ENCODE peak calls at places on chromosome 19, in four cellular contexts. B, W, O and Z are unnamed samples.

GRCh38 chr19:50729894-50730293 is 6.7 kb downstream of the CLEC11A start:
- DNase-seq in W (no peak), O (no peak), B (no peak), Z (no peak)

GRCh38 chr19:18422530-18423191 is 3.5 kb downstream of the SSBP4 start:
- DNase-seq in W (no peak), O (no peak), B (no peak), Z (no peak)

GRCh38 chr19:35565016-35565856 is 1.8 kb upstream of the ATP4A start:
- DNase-seq in B (no peak), O (no peak), W (no peak), Z (peak; percentile 13)

GRCh38 chr19:31232871-31233270 is 116.4 kb downstream of the TSHZ3 start:
- DNase-seq in O (no peak), B (no peak), W (peak; percentile 96), Z (no peak)

GRCh38 chr19:5954293-5954692 is 23.6 kb downstream of the RANBP3 start:
- DNase-seq in B (no peak), O (no peak), W (peak; percentile 23), Z (no peak)

GRCh38 chr19:50607874-50608785 is 31.6 kb downstream of the SYT3 start:
- DNase-seq in W (peak; percentile 67), O (peak; percentile 92), B (peak; percentile 15), Z (peak; percentile 97)

GRCh38 chr19:52221831-52222375 is 32.1 kb downstream of the PPP2R1A start:
- DNase-seq in W (peak; percentile 35), B (no peak), O (no peak), Z (no peak)

GRCh38 chr19:47229674-47230121 is 1.3 kb downstream of the BBC3 start:
- DNase-seq in B (no peak), O (no peak), W (peak; percentile 37), Z (peak; percentile 53)

GRCh38 chr19:47826800-47827199 is 5.1 kb downstream of the CRX start:
- DNase-seq in O (no peak), B (no peak), W (no peak), Z (no peak)

GRCh38 chr19:43784251-43784980 is 3.6 kb upstream of the KCNN4 start:
- DNase-seq in O (peak; percentile 77), B (no peak), W (peak; percentile 85), Z (peak; percentile 89)

GRCh38 chr19:38869160-38869835 is 8.8 kb downstream of the RINL start:
- DNase-seq in O (no peak), W (no peak), B (no peak), Z (no peak)

GRCh38 chr19:32397736-32398135 is 7.8 kb upstream of the DPY19L3 start:
- DNase-seq in W (peak; percentile 88), B (no peak), O (no peak), Z (no peak)

GRCh38 chr19:22617614-22618325 is 16.4 kb upstream of the ZNF492 start:
- DNase-seq in B (no peak), W (no peak), O (no peak), Z (no peak)

GRCh38 chr19:13958043-13958442 is 5.7 kb downstream of the DCAF15 start:
- DNase-seq in O (peak; percentile 83), W (no peak), B (no peak), Z (no peak)

GRCh38 chr19:35775298-35776101 is at the start of gene ARHGAP33:
- DNase-seq in W (peak; percentile 92), O (peak; percentile 99), B (peak; percentile 87), Z (peak; percentile 98)

GRCh38 chr19:7294571-7295212 is 478 bp upstream of the INSR start:
- DNase-seq in O (peak; percentile 71), W (peak; percentile 16), B (no peak), Z (peak; percentile 39)

GRCh38 chr19:28878862-28879566 is 333.9 kb downstream of the UQCRFS1 start:
- DNase-seq in O (peak; percentile 66), W (peak; percentile 71), B (no peak), Z (peak; percentile 83)

GRCh38 chr19:28880735-28881401 is 332.1 kb downstream of the UQCRFS1 start:
- DNase-seq in B (no peak), O (no peak), W (no peak), Z (no peak)

GRCh38 chr19:28883241-28883693 is 329.7 kb downstream of the UQCRFS1 start:
- DNase-seq in B (no peak), W (peak; percentile 41), O (no peak), Z (no peak)

GRCh38 chr19:28882818-28883217 is 330.1 kb downstream of the UQCRFS1 start:
- DNase-seq in W (no peak), B (no peak), O (no peak), Z (no peak)

DNA sequence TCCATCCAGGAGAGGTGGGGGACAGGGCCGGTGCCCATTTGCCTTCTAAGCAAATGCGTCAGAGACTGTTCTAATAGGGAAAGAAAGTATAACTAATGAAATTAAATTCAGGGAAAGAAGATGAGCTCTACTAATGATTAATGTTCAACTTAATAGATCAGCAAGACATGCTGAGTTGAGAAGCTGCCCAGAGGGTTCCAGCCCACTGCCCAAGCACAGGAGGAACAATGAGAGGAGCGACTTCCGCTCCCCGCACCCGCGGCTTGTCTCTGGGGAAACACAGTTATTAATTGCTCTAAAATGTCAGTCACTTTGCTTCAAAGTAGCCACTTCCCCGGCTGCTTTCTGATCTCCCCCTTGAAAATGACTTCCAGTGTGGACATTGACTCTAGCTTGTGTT is 331.3 kb downstream of the UQCRFS1 start:
- DNase-seq in B (no peak), O (no peak), W (no peak), Z (no peak)
- TF ChIP-seq ELK1 in B (no peak), O (no peak), W (no peak), Z (no peak)

GRCh38 chr19:1746401-1747284 is 6.7 kb upstream of the ONECUT3 start:
- DNase-seq in B (no peak), O (no peak), W (peak; percentile 13), Z (peak; percentile 65)

GRCh38 chr19:1748115-1748702 is 5.1 kb upstream of the ONECUT3 start:
- DNase-seq in W (no peak), O (no peak), B (no peak), Z (no peak)

GRCh38 chr19:1745589-1746031 is 7.7 kb upstream of the ONECUT3 start:
- DNase-seq in W (no peak), B (no peak), O (peak; percentile 51), Z (no peak)

GRCh38 chr19:1748703-1749341 is 4.5 kb upstream of the ONECUT3 start:
- DNase-seq in B (no peak), W (no peak), O (no peak), Z (no peak)

DNA sequence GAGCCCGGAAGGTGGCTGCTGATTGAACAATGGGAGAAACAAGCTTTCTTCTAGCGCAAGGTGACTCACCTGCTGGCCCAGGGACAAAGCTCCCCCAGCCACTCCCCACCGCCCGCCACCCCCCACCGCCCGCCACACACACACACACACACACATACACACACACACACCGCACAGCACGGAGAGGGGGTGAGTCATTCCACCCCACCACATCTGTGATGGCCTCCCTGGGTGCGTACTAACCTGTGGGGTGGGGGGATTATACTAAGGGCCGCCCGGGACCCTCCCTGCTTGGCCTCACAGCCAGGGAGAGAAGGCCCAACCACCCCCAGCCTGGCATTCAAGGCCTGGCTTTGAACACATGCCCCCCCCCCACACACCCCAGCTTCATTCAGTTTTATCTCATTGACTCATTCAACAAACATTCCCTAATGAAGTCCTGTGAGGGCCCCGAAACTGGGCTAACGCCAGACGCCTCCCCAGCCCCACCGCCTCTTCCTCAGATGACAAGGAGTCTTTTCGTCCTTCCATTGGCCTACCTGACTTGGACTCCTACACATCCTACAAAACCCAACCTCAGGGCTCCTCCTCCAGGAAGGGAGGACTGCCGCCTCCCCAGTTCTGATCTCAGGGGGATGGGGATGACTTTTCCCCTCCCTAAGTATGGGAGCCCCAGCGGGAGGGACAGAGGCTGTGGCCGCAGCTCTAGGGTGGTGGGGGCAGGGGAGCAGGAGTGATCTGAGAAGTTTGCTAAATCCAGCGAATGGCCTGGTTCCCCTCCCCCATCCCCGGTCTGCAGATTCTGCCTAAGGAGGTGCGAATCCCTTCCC is 5.8 kb upstream of the ONECUT3 start:
- DNase-seq in O (peak; percentile 91), W (peak; percentile 80), B (no peak), Z (peak; percentile 83)
- TF ChIP-seq ELK1 in O (no peak), W (no peak), B (no peak), Z (no peak)

DNA sequence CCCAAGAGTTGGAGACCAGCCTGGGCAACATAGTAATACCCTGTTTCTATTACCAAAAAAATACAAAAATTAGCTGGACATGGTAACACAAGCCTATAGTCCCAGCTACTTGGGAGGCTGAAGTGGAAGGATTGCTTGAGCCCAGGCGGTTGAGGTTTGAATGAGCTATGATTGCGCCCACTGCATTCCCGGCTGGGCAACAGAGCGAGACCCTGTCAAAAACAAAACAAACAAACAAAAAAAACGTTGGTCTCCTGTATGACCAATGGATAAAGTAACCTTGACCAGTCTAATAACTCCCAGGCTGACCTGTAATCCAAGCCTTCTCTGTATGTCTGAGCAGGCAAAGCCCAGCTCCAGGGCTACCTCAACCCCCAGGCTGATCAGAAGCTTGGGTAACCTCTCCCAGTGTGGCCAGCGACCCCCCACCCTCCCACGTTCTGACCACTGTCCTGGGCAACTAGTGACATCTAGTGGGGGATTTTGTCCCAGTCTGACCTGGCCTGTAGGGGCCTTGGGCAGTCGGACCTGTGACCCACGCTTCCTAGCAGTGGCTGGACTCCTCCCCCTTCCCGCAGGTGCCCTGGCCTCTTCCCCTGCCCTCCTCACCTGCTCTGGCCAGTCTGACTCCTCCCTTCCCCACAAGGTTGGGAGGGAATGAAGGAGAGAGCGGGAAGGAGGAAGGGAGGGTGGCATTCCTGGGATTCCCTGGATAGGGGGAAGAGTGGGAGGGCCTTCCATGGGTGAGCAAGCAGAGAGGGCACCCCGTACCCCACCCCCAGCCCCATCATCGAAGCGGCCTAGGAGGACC is 1.0 kb upstream of the BCAM start:
- DNase-seq in W (peak; percentile 34), O (peak; percentile 78), B (no peak), Z (peak; percentile 74)
- TF ChIP-seq ELK1 in W (no peak), O (no peak), B (no peak), Z (no peak)

GRCh38 chr19:1376415-1376805 is 7.3 kb upstream of the NDUFS7 start:
- DNase-seq in W (no peak), B (no peak), O (no peak), Z (no peak)

GRCh38 chr19:1373042-1373533 is 10.6 kb upstream of the NDUFS7 start:
- DNase-seq in O (no peak), B (no peak), W (no peak), Z (no peak)

GRCh38 chr19:1370579-1371361 is 12.9 kb upstream of the NDUFS7 start:
- DNase-seq in B (no peak), W (no peak), O (no peak), Z (no peak)

GRCh38 chr19:1374250-1374577 is 9.5 kb upstream of the NDUFS7 start:
- DNase-seq in W (no peak), O (no peak), B (no peak), Z (no peak)

GRCh38 chr19:1373534-1374249 is 10.0 kb upstream of the NDUFS7 start:
- DNase-seq in O (no peak), W (peak; percentile 66), B (no peak), Z (no peak)
- TF ChIP-seq ELK1 in O (no peak), W (no peak), B (no peak), Z (no peak)